ENCODE peak calls at places on chromosomes 6 and 20, in four cellular contexts. I is H1, Q is K562, E is GM12878. O is an unnamed sample.

GRCh38 chr6:43965628-43966373 is 161.5 kb downstream of the MRPL14 start:
- DNase-seq in I (no peak), Q (no peak), E (no peak), O (no peak)

GRCh38 chr20:52676282-52676995 is 295.7 kb upstream of the TSHZ2 start:
- DNase-seq in E (no peak), Q (no peak), I (no peak), O (no peak)

GRCh38 chr6:83371428-83371827 is 59.4 kb downstream of the ME1 start:
- DNase-seq in E (no peak), I (no peak), Q (no peak), O (no peak)

GRCh38 chr20:45987108-45987780 is 15.2 kb upstream of the ZNF335 start:
- DNase-seq in E (no peak), I (no peak), Q (peak), O (peak)

GRCh38 chr6:131782764-131783163 is 25.1 kb upstream of the ENPP1 start:
- DNase-seq in Q (no peak), E (no peak), I (no peak), O (no peak)

GRCh38 chr6:163958646-163959045 is 544.1 kb downstream of the QKI start:
- DNase-seq in Q (no peak), E (no peak), I (peak), O (no peak)

GRCh38 chr6:97586344-97586743 is 303.3 kb upstream of the MMS22L start:
- DNase-seq in E (no peak), Q (no peak), I (no peak), O (no peak)

GRCh38 chr6:50076431-50076830 is 26.7 kb upstream of the DEFB112 start:
- DNase-seq in I (no peak), Q (no peak), E (no peak), O (no peak)

GRCh38 chr20:38805958-38806854 is 709 bp downstream of the PPP1R16B start:
- DNase-seq in I (no peak), E (no peak), Q (peak), O (no peak)

GRCh38 chr6:18350271-18350670 is 36.9 kb upstream of the RNF144B start:
- DNase-seq in I (no peak), Q (no peak), E (no peak), O (no peak)

GRCh38 chr6:67030861-67031260 is 1323.8 kb upstream of the EYS start:
- DNase-seq in Q (no peak), E (no peak), I (no peak), O (no peak)

GRCh38 chr6:34201455-34202098 is 35.1 kb upstream of the HMGA1 start:
- DNase-seq in E (no peak), Q (no peak), I (no peak), O (no peak)

GRCh38 chr6:143441680-143442359 is 8.7 kb downstream of the ADAT2 start:
- DNase-seq in Q (no peak), E (no peak), I (no peak), O (no peak)

GRCh38 chr6:118665011-118665410 is 13.6 kb upstream of the CEP85L start:
- DNase-seq in I (no peak), E (no peak), Q (no peak), O (no peak)

GRCh38 chr20:8583209-8584106 is 451.4 kb downstream of the PLCB1 start:
- DNase-seq in E (no peak), Q (no peak), I (no peak), O (no peak)

GRCh38 chr6:90294989-90295853 is 1.4 kb downstream of the BACH2 start:
- DNase-seq in Q (peak), I (no peak), E (no peak), O (no peak)

GRCh38 chr6:7919871-7920270 is 9.3 kb upstream of the TXNDC5 start:
- DNase-seq in E (no peak), Q (peak), I (no peak), O (peak)

GRCh38 chr20:3813758-3814581 is 6.4 kb upstream of the AP5S1 start:
- DNase-seq in I (no peak), E (no peak), Q (no peak), O (no peak)

GRCh38 chr20:31630187-31630790 is 7.4 kb upstream of the COX4I2 start:
- DNase-seq in E (no peak), Q (no peak), I (no peak), O (no peak)

GRCh38 chr6:160419488-160419887 is 71.3 kb downstream of the SLC22A3 start:
- DNase-seq in I (no peak), E (no peak), Q (no peak), O (no peak)

GRCh38 chr6:126261792-126262421 is 78.0 kb upstream of the CENPW start:
- DNase-seq in I (no peak), E (no peak), Q (no peak), O (no peak)

GRCh38 chr6:14910692-14911547 is 334.9 kb upstream of the JARID2 start:
- DNase-seq in I (no peak), Q (no peak), E (peak), O (no peak)

GRCh38 chr20:31523361-31524283 is 9.4 kb downstream of the HM13 start:
- DNase-seq in E (no peak), Q (no peak), I (no peak), O (no peak)

GRCh38 chr20:50271674-50272412 is 81.2 kb downstream of the CEBPB start:
- DNase-seq in E (no peak), Q (no peak), I (no peak), O (no peak)

GRCh38 chr20:32564440-32564839 is 20.7 kb downstream of the NOL4L start:
- DNase-seq in E (no peak), I (no peak), Q (no peak), O (no peak)

GRCh38 chr20:52978851-52979250 is 6.7 kb downstream of the TSHZ2 start:
- DNase-seq in I (no peak), E (no peak), Q (no peak), O (no peak)

GRCh38 chr6:53926505-53926904 is 131.7 kb downstream of the LRRC1 start:
- DNase-seq in Q (no peak), E (no peak), I (no peak), O (peak)

GRCh38 chr6:80338201-80338836 is 231.8 kb downstream of the BCKDHB start:
- DNase-seq in Q (peak), I (peak), E (no peak), O (peak)

GRCh38 chr20:9838035-9838377 is 870 bp downstream of the PAK5 start:
- DNase-seq in E (no peak), Q (no peak), I (no peak), O (no peak)

GRCh38 chr20:40961686-40962640 is 66.7 kb upstream of the TOP1 start:
- DNase-seq in I (no peak), Q (no peak), E (no peak), O (no peak)

GRCh38 chr6:106820412-106820852 is 154.1 kb downstream of the CD24 start:
- DNase-seq in Q (peak), I (no peak), E (no peak), O (no peak)

DNA sequence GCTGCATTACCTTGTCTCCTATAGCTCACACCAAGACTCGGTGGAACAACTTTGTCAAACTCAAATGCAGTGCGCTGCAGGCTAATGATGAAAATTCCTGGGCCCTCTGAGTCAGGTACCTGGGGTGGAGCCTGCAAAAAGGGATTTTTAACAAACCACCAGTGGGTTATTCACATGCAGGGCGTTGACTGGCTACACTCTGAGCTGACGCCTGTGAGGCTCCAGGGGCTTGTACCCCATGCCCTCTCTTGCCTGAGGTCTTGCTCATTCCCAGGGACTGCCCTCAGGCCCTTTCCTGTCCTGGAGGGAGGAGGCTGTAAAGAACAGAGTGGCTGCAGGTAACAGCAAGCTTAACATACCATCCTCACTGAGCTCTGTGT is 9.2 kb downstream of the GTSF1L start:
- DNase-seq in I (no peak), Q (no peak), E (no peak), O (no peak)
- TF ChIP-seq EGR1 in I (no peak), Q (no peak), E (no peak), O (no peak)

DNA sequence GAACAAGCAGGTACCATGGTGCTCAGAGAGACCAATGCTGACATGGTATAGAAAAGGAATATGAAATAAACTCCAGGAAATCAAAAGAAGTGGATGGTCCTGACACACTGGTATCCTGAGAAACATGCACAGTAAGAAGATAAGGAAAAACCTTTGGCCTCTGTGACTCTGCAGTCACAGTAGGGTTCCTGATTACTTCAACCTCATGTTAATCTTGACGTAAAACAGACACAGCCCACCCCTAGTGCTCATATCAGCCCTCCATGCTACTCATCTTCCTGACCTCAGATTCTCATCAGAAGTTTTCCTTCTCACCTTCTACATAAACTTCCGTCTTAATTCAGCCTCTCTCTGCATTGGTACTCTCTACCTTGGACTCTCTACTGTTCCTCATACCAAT is 240.9 kb downstream of the PKHD1 start:
- DNase-seq in I (no peak), E (no peak), Q (no peak), O (no peak)
- TF ChIP-seq EGR1 in I (no peak), E (no peak), Q (no peak), O (no peak)

GRCh38 chr20:23082846-23083552 is 3.1 kb downstream of the CD93 start:
- DNase-seq in E (no peak), Q (no peak), I (no peak), O (no peak)
- TF ChIP-seq EGR1 in E (no peak), Q (no peak), I (no peak), O (no peak)

GRCh38 chr6:12289655-12290489 is at the start of gene EDN1:
- DNase-seq in Q (peak), I (peak), E (peak), O (peak)
- TF ChIP-seq EGR1 in Q (no peak), I (no peak), E (no peak), O (no peak)

GRCh38 chr6:144955853-144956252 is 670.7 kb downstream of the UTRN start:
- DNase-seq in I (no peak), Q (no peak), E (no peak), O (no peak)
- TF ChIP-seq EGR1 in I (no peak), Q (no peak), E (no peak), O (no peak)

GRCh38 chr6:111265842-111266241 is 178.5 kb downstream of the SLC16A10 start:
- DNase-seq in E (no peak), Q (peak), I (no peak), O (no peak)
- TF ChIP-seq EGR1 in E (no peak), Q (no peak), I (no peak), O (no peak)

GRCh38 chr6:45667265-45667664 is 289.5 kb upstream of the SUPT3H start:
- DNase-seq in E (no peak), I (no peak), Q (no peak), O (no peak)

GRCh38 chr6:45668705-45669104 is 291.0 kb upstream of the SUPT3H start:
- DNase-seq in I (no peak), E (no peak), Q (no peak), O (no peak)

GRCh38 chr6:45667766-45668165 is 290.0 kb upstream of the SUPT3H start:
- DNase-seq in Q (no peak), I (no peak), E (no peak), O (no peak)

GRCh38 chr6:45665859-45666258 is 288.1 kb upstream of the SUPT3H start:
- DNase-seq in Q (no peak), I (no peak), E (no peak), O (no peak)

DNA sequence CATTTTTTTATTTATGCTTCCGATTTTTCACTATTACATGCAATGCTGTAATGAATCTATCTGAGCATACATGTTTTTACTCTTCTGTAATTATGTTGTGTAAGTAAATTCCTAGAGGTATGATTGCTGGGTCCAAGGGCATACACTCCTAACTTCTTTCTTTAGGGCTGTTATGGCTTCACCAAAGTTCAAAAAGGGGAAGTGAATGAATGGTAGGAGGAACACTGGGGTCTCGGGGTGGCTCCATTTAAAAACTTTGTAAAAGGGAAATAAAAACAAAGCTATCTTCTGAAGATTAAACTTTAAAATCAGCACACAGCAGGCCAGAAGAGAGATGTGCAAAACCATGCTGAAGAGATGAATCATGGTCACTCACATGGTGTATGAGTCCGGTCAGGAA is 289.1 kb upstream of the SUPT3H start:
- DNase-seq in Q (no peak), E (no peak), I (no peak), O (no peak)
- TF ChIP-seq EGR1 in Q (no peak), E (no peak), I (no peak), O (no peak)

GRCh38 chr6:35392773-35393672 is 50.7 kb downstream of the PPARD start:
- DNase-seq in Q (peak), E (no peak), I (no peak), O (no peak)

GRCh38 chr6:35388023-35388422 is 45.7 kb downstream of the PPARD start:
- DNase-seq in Q (no peak), E (no peak), I (no peak), O (no peak)

GRCh38 chr6:35392111-35392702 is 49.8 kb downstream of the PPARD start:
- DNase-seq in Q (no peak), E (no peak), I (no peak), O (no peak)

GRCh38 chr6:35388772-35389352 is 46.5 kb downstream of the PPARD start:
- DNase-seq in E (no peak), Q (no peak), I (no peak), O (no peak)

DNA sequence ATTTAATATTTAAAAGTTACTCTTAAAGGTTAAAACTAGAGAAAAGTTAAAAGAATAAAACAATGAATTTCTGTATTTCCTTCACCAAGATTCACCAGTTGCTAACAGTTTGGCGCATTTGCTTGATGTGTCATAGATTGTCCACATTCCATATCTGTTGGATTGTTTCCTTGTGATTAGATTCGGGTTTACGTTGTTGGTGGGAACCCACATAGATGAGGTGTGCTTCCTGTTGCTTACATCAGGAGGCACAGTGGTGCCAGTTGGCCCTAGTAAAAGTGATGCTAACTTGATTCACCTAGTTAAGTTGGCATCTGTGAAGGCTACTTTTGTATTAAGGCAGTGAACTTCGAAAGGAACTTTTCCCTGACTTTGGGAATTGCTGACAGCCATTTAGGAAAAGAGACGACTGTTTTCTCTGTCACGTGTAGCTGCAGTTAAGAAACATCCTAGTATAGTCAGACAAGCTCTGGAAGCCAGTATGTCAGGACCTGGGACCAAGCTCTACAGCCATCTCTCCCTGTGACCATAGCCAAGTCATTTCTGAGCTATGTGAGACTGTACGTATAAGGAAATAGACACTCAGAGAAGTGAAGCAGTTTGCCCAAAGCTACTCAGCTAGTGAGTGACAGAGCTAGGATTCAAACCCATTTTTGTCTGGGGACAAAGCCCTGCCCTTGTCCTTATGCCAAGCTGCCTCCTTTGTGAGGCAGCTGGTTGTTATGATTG is 49.0 kb downstream of the PPARD start:
- DNase-seq in I (no peak), E (no peak), Q (no peak), O (peak)
- TF ChIP-seq EGR1 in I (no peak), E (no peak), Q (no peak), O (no peak)

GRCh38 chr6:42049116-42049809 is 1.1 kb upstream of the TAF8 start:
- DNase-seq in I (no peak), Q (no peak), E (no peak), O (no peak)
- TF ChIP-seq EGR1 in I (no peak), Q (no peak), E (no peak), O (no peak)

DNA sequence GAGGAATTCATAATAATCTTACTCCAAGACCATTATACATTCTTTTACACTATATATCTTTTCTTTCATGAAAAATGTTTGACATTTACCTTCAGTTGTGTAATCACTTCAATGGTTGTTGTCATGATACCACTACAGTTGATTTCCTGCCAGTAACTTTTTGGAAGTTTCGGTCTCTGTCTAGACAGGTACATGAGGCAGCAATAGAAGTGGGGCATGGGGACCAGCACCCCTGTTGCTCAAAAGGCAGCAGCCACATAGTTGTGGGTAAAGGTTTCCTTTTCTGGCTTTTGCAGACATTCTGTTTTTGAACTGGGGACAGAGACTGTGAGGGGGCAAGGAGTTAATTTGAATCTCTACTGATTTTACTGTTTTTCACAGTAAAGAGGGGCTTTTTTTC is 14.1 kb downstream of the SAMD5 start:
- DNase-seq in Q (no peak), I (no peak), E (no peak), O (no peak)
- TF ChIP-seq EGR1 in Q (no peak), I (no peak), E (no peak), O (no peak)